ENCODE peak calls at places on chromosomes 4 and X, in five cellular contexts. H is IMR-90, O is neuronal stem cell, U is H9, Y is mesenchymal stem cell. M is an unnamed sample.

GRCh38 chr4:123250843-123251242 is 145.8 kb upstream of the SPRY1 start:
- DNase-seq in O (no peak), U (no peak), H (peak), Y (peak), M (no peak)

GRCh38 chr4:113686950-113687718 is 74.4 kb downstream of the CAMK2D start:
- DNase-seq in Y (no peak), U (no peak), O (no peak), H (peak), M (no peak)

GRCh38 chr4:53859305-53859704 is 205.1 kb downstream of the CHIC2 start:
- DNase-seq in Y (no peak), H (no peak), U (no peak), O (no peak), M (no peak)

GRCh38 chrX:140040397-140040796 is 75.1 kb upstream of the CXorf66 start:
- DNase-seq in O (no peak), U (no peak), Y (no peak), H (no peak), M (peak)

GRCh38 chrX:129472116-129472515 is 51.2 kb downstream of the SMARCA1 start:
- DNase-seq in O (no peak), U (no peak), H (peak), Y (no peak), M (no peak)

GRCh38 chr4:12116009-12116542 is 687.4 kb upstream of the HS3ST1 start:
- DNase-seq in Y (no peak), O (no peak), U (no peak), H (no peak), M (no peak)

GRCh38 chrX:150094996-150095395 is 156.7 kb upstream of the EOLA2 start:
- DNase-seq in U (no peak), O (no peak), H (no peak), Y (no peak), M (peak)

GRCh38 chr4:185716008-185716976 is 95.7 kb downstream of the SORBS2 start:
- DNase-seq in Y (no peak), U (no peak), H (no peak), O (no peak), M (no peak)

GRCh38 chr4:186190456-186191265 is 706 bp upstream of the CYP4V2 start:
- DNase-seq in U (peak), Y (peak), H (no peak), O (no peak), M (peak)

GRCh38 chr4:120769227-120769626 is 153.3 kb downstream of the PRDM5 start:
- DNase-seq in O (no peak), Y (peak), U (no peak), H (peak), M (peak)

GRCh38 chr4:113645771-113646455 is 115.6 kb downstream of the CAMK2D start:
- DNase-seq in H (peak), Y (peak), U (peak), O (no peak), M (peak)

GRCh38 chrX:121256653-121257052 is 209.2 kb downstream of the GLUD2 start:
- DNase-seq in O (no peak), Y (no peak), H (no peak), U (no peak), M (no peak)

GRCh38 chr4:139144161-139144859 is 32.7 kb downstream of the ELF2 start:
- DNase-seq in Y (peak), O (no peak), U (peak), H (peak), M (peak)

GRCh38 chr4:110778526-110778925 is 155.6 kb upstream of the PITX2 start:
- DNase-seq in U (no peak), Y (peak), H (peak), O (no peak), M (no peak)

GRCh38 chrX:147699061-147699460 is 212.7 kb upstream of the FMR1 start:
- DNase-seq in H (no peak), Y (no peak), U (peak), O (peak), M (peak)

GRCh38 chrX:55715847-55716246 is 1.7 kb upstream of the RRAGB start:
- DNase-seq in Y (no peak), U (peak), O (no peak), H (no peak), M (peak)

GRCh38 chr4:38728651-38729141 is 54.1 kb downstream of the TLR10 start:
- DNase-seq in U (peak), O (no peak), Y (no peak), H (no peak), M (peak)

GRCh38 chr4:108010167-108010566 is 20.5 kb downstream of the HADH start:
- DNase-seq in U (no peak), Y (peak), O (no peak), H (peak), M (no peak)

GRCh38 chr4:142367326-142368188 is 478.5 kb downstream of the INPP4B start:
- DNase-seq in Y (no peak), U (no peak), H (no peak), O (no peak), M (no peak)
- H3K27ac ChIP-seq in Y (no peak), U (no peak), H (no peak), O (no peak), M (no peak)

GRCh38 chrX:154376768-154377167 is 2.3 kb upstream of the EMD start:
- DNase-seq in Y (no peak), U (no peak), H (peak), O (no peak), M (no peak)

GRCh38 chrX:154375156-154375504 is 696 bp upstream of the FLNA start:
- DNase-seq in U (no peak), H (no peak), O (no peak), Y (no peak), M (no peak)

GRCh38 chrX:154372612-154373022 is 1.8 kb downstream of the FLNA start:
- DNase-seq in H (peak), Y (peak), U (no peak), O (no peak), M (peak)

GRCh38 chrX:154373340-154374306 is 811 bp downstream of the FLNA start:
- DNase-seq in H (peak), O (no peak), U (peak), Y (peak), M (peak)

GRCh38 chrX:154374361-154375155 is at the start of gene FLNA:
- DNase-seq in Y (peak), U (peak), H (no peak), O (no peak), M (peak)
- H3K4ac ChIP-seq in Y (peak), U (no peak), H (peak), O (no peak), M (peak)

DNA sequence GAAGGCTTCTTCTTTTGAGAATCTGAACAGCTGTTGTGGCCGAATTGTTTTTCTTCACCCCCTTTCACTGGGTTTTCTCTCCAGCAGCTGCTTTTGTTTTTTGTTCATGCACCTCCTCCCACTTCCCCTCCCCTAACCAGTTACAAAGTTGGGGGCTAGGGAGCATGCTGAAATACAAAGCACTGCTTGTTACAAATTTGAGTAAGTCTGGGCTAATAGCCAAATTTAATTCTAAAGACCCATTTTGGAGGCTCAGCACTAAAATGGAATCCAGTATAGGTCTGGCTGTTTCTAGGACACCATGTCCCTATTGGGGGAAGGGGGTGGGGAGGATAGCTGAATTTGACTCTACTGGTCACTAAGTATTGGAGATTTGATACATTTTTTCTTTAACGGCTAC is 89.2 kb upstream of the GPM6B start:
- DNase-seq in Y (no peak), O (no peak), U (no peak), H (no peak), M (no peak)
- H3K27ac ChIP-seq in Y (no peak), O (peak), U (no peak), H (no peak), M (no peak)

GRCh38 chrX:108264376-108264775 is 172.8 kb downstream of the ATG4A start:
- DNase-seq in U (no peak), Y (no peak), O (no peak), H (no peak), M (no peak)

GRCh38 chrX:108267561-108267960 is 170.7 kb downstream of the COL4A6 start:
- DNase-seq in Y (no peak), U (no peak), O (no peak), H (no peak), M (no peak)

GRCh38 chrX:108257556-108257955 is 166.0 kb downstream of the ATG4A start:
- DNase-seq in Y (no peak), H (no peak), U (no peak), O (no peak), M (no peak)

GRCh38 chrX:108261541-108262218 is 170.1 kb downstream of the ATG4A start:
- DNase-seq in Y (peak), U (no peak), H (peak), O (no peak), M (no peak)
- H3K4ac ChIP-seq in Y (no peak), U (no peak), H (peak), O (no peak), M (no peak)

GRCh38 chrX:22666441-22666840 is 333.3 kb upstream of the DDX53 start:
- DNase-seq in H (peak), Y (peak), O (no peak), U (peak), M (peak)
- H3K27ac ChIP-seq in H (no peak), Y (no peak), O (no peak), U (no peak), M (no peak)

DNA sequence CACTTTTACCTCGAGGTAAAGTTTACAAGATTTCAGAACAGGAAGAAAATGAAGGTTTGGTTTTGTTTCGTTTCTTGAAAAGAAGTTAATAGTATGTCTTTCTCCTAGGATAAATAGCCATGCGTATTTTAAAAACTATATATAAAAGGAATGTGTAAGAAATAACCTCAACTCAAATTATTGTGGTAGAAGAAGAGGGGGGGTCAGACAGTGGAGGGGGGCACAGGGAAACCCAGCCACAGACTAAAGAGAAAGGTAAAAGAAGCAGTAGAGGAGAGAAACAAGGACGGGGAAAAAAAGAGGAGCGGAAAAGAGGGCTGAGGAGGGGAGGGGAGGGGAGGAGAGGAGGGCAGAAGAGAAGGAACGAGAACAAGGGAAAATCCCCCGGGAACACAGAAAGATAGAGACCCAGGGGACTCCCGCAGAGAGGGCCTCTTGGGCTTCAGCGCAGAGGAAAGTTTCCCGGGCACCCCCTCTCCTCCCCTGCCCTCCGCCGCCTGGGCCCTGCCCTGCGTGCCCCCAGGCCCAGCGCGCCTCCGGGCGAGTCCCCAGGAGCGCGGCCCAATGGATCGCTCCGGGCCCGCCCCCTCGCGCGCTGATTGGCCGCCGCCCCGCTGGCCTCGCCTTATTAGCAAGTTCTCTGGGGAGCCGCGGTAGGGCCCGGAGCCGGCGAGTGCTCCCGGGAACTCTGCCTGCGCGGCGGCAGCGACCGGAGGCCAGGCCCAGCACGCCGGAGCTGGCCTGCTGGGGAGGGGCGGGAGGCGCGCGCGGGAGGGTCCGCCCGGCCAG is at the start of gene MSX1:
- DNase-seq in U (peak), O (peak), H (peak), Y (peak), M (peak)
- H3K4ac ChIP-seq in U (no peak), O (no peak), H (no peak), Y (no peak), M (peak)

GRCh38 chrX:42073468-42073867 is 150.1 kb upstream of the CASK start:
- DNase-seq in Y (no peak), U (no peak), H (no peak), O (no peak), M (no peak)
- H3K27ac ChIP-seq in Y (no peak), U (no peak), H (no peak), O (no peak), M (no peak)

GRCh38 chr4:147734496-147734895 is 2.6 kb downstream of the ARHGAP10 start:
- DNase-seq in H (no peak), U (no peak), O (no peak), Y (no peak), M (no peak)

GRCh38 chr4:147733614-147734344 is 1.9 kb downstream of the ARHGAP10 start:
- DNase-seq in H (peak), O (no peak), U (no peak), Y (peak), M (peak)

GRCh38 chr4:147737623-147738022 is 5.7 kb downstream of the ARHGAP10 start:
- DNase-seq in H (no peak), Y (no peak), O (no peak), U (peak), M (peak)

GRCh38 chr4:147736458-147736857 is 4.6 kb downstream of the ARHGAP10 start:
- DNase-seq in Y (peak), H (peak), O (no peak), U (no peak), M (peak)

GRCh38 chr4:147735413-147736301 is 3.8 kb downstream of the ARHGAP10 start:
- DNase-seq in O (no peak), U (no peak), H (no peak), Y (peak), M (no peak)
- H3K4ac ChIP-seq in O (no peak), U (no peak), H (peak), Y (no peak), M (no peak)

GRCh38 chr4:148980782-148981181 is 538.6 kb upstream of the NR3C2 start:
- DNase-seq in H (no peak), O (no peak), U (no peak), Y (no peak), M (no peak)
- H3K27ac ChIP-seq in H (no peak), O (no peak), U (no peak), Y (no peak), M (no peak)

DNA sequence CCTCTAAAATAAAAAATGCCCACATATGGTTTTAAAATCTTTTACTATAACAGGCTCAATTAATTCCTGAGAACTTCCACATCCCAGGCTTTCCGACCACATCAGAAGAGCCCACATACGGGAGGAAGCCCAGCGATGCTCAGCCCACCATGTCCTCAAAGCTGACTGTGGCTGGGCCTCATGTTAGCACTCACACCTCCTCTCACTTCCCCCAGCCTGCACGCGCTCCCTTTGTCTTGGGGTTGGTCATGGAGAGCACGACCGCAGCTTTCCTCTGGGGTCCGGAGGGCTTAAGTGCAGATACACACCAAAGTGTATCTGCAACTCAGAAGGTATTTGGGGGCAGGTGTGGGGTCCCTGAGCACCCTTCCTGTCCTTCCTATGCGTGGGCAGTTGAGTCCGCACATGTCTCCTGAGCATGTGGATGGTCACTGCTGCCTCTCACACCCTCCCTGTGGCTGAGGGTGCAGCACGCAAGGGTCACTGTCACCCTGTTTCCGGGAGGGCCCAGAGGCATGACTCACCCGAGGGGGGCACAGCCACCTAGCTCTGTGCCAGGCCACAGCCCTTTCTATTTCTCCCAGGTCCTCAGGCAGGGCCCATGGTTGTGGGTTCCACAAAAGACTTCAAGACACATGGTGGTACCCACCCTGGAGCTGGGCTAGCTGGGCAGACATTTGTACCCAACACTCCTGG is 21.2 kb downstream of the WDR1 start:
- DNase-seq in U (no peak), O (no peak), H (no peak), Y (peak), M (no peak)
- H3K4ac ChIP-seq in U (no peak), O (no peak), H (peak), Y (peak), M (no peak)